ENCODE peak calls at places on chromosomes 2 and 18, in six cellular contexts. R is left ventricle myocardium inferior, D is ovary, K is body of pancreas, L is Peyer's patch, G is uterus. B is an unnamed sample.

GRCh38 chr2:219247678-219248642 is 2.7 kb downstream of the STK16 start:
- DNase-seq in R (no peak), K (no peak), G (no peak), L (peak; percentile 75), D (no peak), B (no peak)

GRCh38 chr2:51706220-51706619 is 674.3 kb upstream of the NRXN1 start:
- DNase-seq in D (no peak), R (no peak), L (no peak), K (no peak), G (no peak), B (no peak)

GRCh38 chr2:1995987-1996386 is 251.7 kb upstream of the PXDN start:
- DNase-seq in K (no peak), R (no peak), G (no peak), D (no peak), L (no peak), B (no peak)

GRCh38 chr2:202682274-202682673 is 47.5 kb downstream of the FAM117B start:
- DNase-seq in R (no peak), G (no peak), D (no peak), L (no peak), K (no peak), B (no peak)

GRCh38 chr18:23825978-23826405 is 136.7 kb downstream of the LAMA3 start:
- DNase-seq in R (peak; percentile 42), D (peak; percentile 55), K (peak; percentile 24), L (no peak), G (peak; percentile 81), B (no peak)

GRCh38 chr18:66533693-66534092 is 70.2 kb downstream of the CDH19 start:
- DNase-seq in K (no peak), G (no peak), L (no peak), D (no peak), R (no peak), B (no peak)

GRCh38 chr2:11389551-11390528 is 45.4 kb upstream of the ROCK2 start:
- DNase-seq in K (peak; percentile 34), D (no peak), G (no peak), R (no peak), L (no peak), B (no peak)

GRCh38 chr18:45738660-45739059 is 14.7 kb downstream of the SLC14A1 start:
- DNase-seq in R (no peak), G (no peak), K (no peak), L (no peak), D (no peak), B (no peak)

GRCh38 chr2:205058409-205058808 is 513.1 kb downstream of the PARD3B start:
- DNase-seq in L (no peak), D (no peak), R (no peak), G (no peak), K (no peak), B (no peak)

GRCh38 chr2:30807249-30807648 is at the start of gene CAPN13:
- DNase-seq in K (peak; percentile 88), D (no peak), R (no peak), G (no peak), L (no peak), B (no peak)

GRCh38 chr2:79977782-79978181 is 326.8 kb downstream of the LRRTM1 start:
- DNase-seq in K (no peak), D (no peak), G (no peak), L (no peak), R (no peak), B (no peak)

GRCh38 chr2:132448771-132449170 is 32.2 kb downstream of the GPR39 start:
- DNase-seq in R (no peak), K (peak; percentile 56), G (no peak), L (no peak), D (no peak), B (no peak)

GRCh38 chr2:106991866-106992265 is 105.9 kb upstream of the ST6GAL2 start:
- DNase-seq in G (no peak), K (no peak), R (no peak), D (no peak), L (no peak), B (no peak)

GRCh38 chr18:62360806-62361205 is 35.7 kb downstream of the TNFRSF11A start:
- DNase-seq in K (no peak), G (no peak), R (no peak), L (no peak), D (no peak), B (no peak)

GRCh38 chr18:77140439-77141109 is 8.0 kb upstream of the MBP start:
- DNase-seq in G (no peak), D (no peak), L (peak; percentile 39), K (no peak), R (peak; percentile 53), B (peak; percentile 40)

GRCh38 chr2:185144159-185144919 is 546.0 kb downstream of the ZNF804A start:
- DNase-seq in G (no peak), K (no peak), L (no peak), D (no peak), R (no peak), B (no peak)

GRCh38 chr2:186460465-186460864 is 25.6 kb upstream of the ZC3H15 start:
- DNase-seq in R (no peak), G (no peak), D (no peak), K (no peak), L (no peak), B (no peak)

GRCh38 chr18:48409591-48410094 is 460 bp upstream of the ZBTB7C start:
- DNase-seq in K (peak; percentile 23), R (peak; percentile 54), G (peak; percentile 47), L (no peak), D (peak; percentile 64), B (peak; percentile 29)

GRCh38 chr2:105775809-105776559 is 31.3 kb downstream of the NCK2 start:
- DNase-seq in K (no peak), G (no peak), L (peak; percentile 73), R (no peak), D (no peak), B (no peak)

GRCh38 chr2:28986429-28986828 is 5.3 kb downstream of the TOGARAM2 start:
- DNase-seq in D (no peak), R (no peak), G (no peak), L (no peak), K (no peak), B (no peak)

GRCh38 chr18:67010916-67011315 is 407.0 kb upstream of the CDH19 start:
- DNase-seq in K (no peak), D (no peak), L (no peak), G (no peak), R (no peak), B (no peak)

GRCh38 chr2:48016620-48017019 is 110.3 kb upstream of the FBXO11 start:
- DNase-seq in D (no peak), G (no peak), R (no peak), K (no peak), L (no peak), B (no peak)

GRCh38 chr2:182558564-182558963 is 131.7 kb upstream of the PDE1A start:
- DNase-seq in L (no peak), R (no peak), G (no peak), K (no peak), D (no peak), B (no peak)

GRCh38 chr2:100610381-100610831 is 47.6 kb downstream of the PDCL3 start:
- DNase-seq in R (peak; percentile 63), G (peak; percentile 77), D (peak; percentile 40), K (peak; percentile 72), L (peak; percentile 64), B (peak; percentile 59)

GRCh38 chr2:220053919-220054318 is 426.5 kb downstream of the SLC4A3 start:
- DNase-seq in G (no peak), D (no peak), L (no peak), R (no peak), K (no peak), B (no peak)

DNA sequence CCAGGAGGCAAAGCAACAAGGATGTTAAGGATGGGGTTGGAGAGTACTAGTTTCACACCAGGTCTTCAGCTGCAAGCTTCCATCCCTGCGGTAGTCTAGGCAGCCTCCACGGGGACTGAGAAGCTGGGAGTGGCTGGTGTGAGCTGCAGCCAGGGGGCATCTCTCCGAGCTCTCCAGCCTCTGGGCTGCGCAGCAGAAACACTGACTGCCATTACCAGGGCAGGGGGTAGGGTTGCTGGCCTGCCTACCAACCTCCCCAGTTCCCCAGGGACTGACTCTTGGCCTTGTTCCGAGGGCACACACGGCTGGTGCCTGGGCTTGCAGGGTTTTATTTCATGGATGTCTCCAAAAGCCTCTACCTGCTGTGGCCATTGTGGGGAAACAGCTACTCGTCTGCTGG is 15.9 kb downstream of the GATA6 start:
- DNase-seq in D (peak; percentile 41), G (no peak), R (peak; percentile 52), K (peak; percentile 53), L (no peak), B (no peak)
- H3K4me1 ChIP-seq in D (peaks cover 23% of the 10 kb centered on the region), G (peaks cover 18% of the 10 kb centered on the region), R (peaks cover 100% of the 10 kb centered on the region), K (peaks cover 90% of the 10 kb centered on the region), L (no peaks in the 10 kb centered on the region), B (peaks cover 21% of the 10 kb centered on the region)

GRCh38 chr2:102331311-102331980 is 20.1 kb downstream of the IL1RL1 start:
- DNase-seq in L (no peak), K (no peak), R (peak; percentile 34), D (no peak), G (no peak), B (no peak)
- H3K27ac ChIP-seq in L (no peak overlapping the region), K (no peak overlapping the region), R (no peak overlapping the region), D (no peak overlapping the region), G (no peak overlapping the region), B (no peak overlapping the region)

DNA sequence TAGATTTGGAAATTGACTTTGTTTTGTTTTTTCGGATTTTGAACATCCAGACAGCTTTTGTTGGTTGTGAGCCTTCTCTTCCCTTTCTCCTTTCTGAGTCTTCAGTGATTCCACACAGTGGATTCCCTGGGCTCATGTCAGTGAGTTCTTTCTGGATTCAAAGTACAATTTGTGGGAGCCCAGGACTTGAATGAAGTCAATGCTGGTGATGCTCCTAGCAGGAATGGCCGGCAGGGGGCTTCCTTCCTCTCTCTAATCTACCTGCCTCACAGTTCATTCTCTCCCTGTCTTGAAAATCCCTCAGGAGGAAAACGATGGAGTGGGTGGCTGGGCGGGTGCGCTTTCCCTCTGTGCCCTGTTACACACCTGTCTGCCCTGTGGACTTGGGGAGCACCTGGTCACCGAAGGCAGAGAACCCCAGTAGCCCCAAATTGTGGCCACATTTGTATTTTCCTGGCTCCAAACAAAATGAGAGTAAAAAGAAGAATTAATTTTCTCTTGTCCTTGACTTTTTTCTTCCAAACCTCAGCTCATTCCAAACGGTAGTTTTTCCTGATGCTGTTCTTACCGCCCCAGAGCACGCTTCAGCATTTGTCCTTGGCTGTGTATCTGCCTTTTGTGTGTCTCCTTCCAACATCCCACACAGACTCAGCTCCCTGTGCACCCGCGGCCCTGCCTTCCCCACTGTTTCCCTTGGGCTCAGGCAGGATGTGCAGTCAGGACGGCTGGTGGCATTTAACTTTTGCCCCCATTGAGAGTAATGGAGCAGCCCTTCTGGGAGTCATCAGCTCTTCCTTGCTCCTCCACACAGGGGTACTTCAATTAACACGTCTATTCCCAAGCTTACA is 86.6 kb downstream of the MARCO start:
- DNase-seq in G (no peak), R (no peak), L (no peak), D (no peak), K (peak; percentile 53), B (no peak)
- TF ChIP-seq CTCF in G (no peak), R (peak; percentile 46), L (no peak), D (peak; percentile 20), K (peak; percentile 24), B (no peak)

GRCh38 chr2:233972941-233973575 is 55.9 kb downstream of the TRPM8 start:
- DNase-seq in D (no peak), R (peak; percentile 25), G (no peak), L (no peak), K (no peak), B (no peak)

GRCh38 chr2:233976690-233977294 is 59.6 kb downstream of the TRPM8 start:
- DNase-seq in R (no peak), G (no peak), D (no peak), K (no peak), L (no peak), B (no peak)

GRCh38 chr2:233976087-233976486 is 58.9 kb downstream of the TRPM8 start:
- DNase-seq in R (no peak), K (no peak), D (no peak), L (no peak), G (no peak), B (no peak)

GRCh38 chr2:233973786-233974185 is 56.6 kb downstream of the TRPM8 start:
- DNase-seq in K (no peak), G (no peak), D (no peak), L (no peak), R (no peak), B (no peak)

GRCh38 chr2:233974530-233975071 is 57.4 kb downstream of the TRPM8 start:
- DNase-seq in K (peak; percentile 66), G (no peak), R (no peak), L (no peak), D (no peak), B (peak; percentile 18)
- H3K4me1 ChIP-seq in K (peaks cover 27% of the 10 kb centered on the region), G (no peaks in the 10 kb centered on the region), R (no peaks in the 10 kb centered on the region), L (no peaks in the 10 kb centered on the region), D (no peaks in the 10 kb centered on the region), B (no peaks in the 10 kb centered on the region)